ENCODE peak calls at places on chromosomes 6 and 20, in seven cellular contexts. O is SJSA1; X is fibroblast of lung; P is effector memory CD4-positive, alpha-beta T cell; W is CD4-positive, CD25-positive, alpha-beta regulatory T cell; E is naive thymus-derived CD4-positive, alpha-beta T cell; Z is OCI-LY7. S is an unnamed sample. For H3K4me1, the result is how much of the 10 kb centered on the place peaks cover.

GRCh38 chr6:106450645-106451044 is 90.1 kb downstream of the CRYBG1 start:
- DNase-seq in X (peak), E (no peak), O (no peak), P (no peak), Z (no peak), W (no peak), S (no peak)

GRCh38 chr20:62578294-62578897 is 63.9 kb upstream of the SLCO4A1 start:
- DNase-seq in E (no peak), P (no peak), X (no peak), O (no peak), W (no peak), Z (peak), S (no peak)

GRCh38 chr20:5061209-5061608 is 58.5 kb downstream of the PCNA start:
- DNase-seq in P (no peak), E (no peak), Z (no peak), O (no peak), X (no peak), W (no peak), S (no peak)

GRCh38 chr6:33577106-33577535 is 3.0 kb downstream of the BAK1 start:
- DNase-seq in Z (no peak), P (no peak), X (no peak), E (no peak), O (no peak), W (no peak), S (peak)

GRCh38 chr20:56445540-56445939 is 22.9 kb upstream of the RTF2 start:
- DNase-seq in Z (no peak), E (no peak), P (no peak), W (no peak), O (no peak), X (no peak), S (no peak)

GRCh38 chr20:21103582-21104465 is 2.3 kb downstream of the LINC00237 start:
- DNase-seq in E (no peak), O (no peak), W (no peak), X (no peak), Z (no peak), P (no peak), S (no peak)

GRCh38 chr20:31881945-31882344 is 11.5 kb downstream of the TTLL9 start:
- DNase-seq in X (no peak), O (no peak), Z (no peak), W (no peak), P (no peak), E (no peak), S (no peak)

GRCh38 chr6:45959534-45960195 is 56.0 kb downstream of the CLIC5 start:
- DNase-seq in X (peak), E (no peak), O (no peak), Z (no peak), P (no peak), W (no peak), S (no peak)

GRCh38 chr6:132054525-132054924 is 103.4 kb upstream of the CCN2 start:
- DNase-seq in E (no peak), O (no peak), W (no peak), Z (no peak), P (no peak), X (peak), S (no peak)

GRCh38 chr20:40705413-40705812 is 16.4 kb upstream of the MAFB start:
- DNase-seq in Z (no peak), X (no peak), P (no peak), W (no peak), O (no peak), E (no peak), S (no peak)

GRCh38 chr20:15618912-15619311 is 954.3 kb downstream of the KIF16B start:
- DNase-seq in P (no peak), X (no peak), W (no peak), O (no peak), Z (no peak), E (no peak), S (no peak)

GRCh38 chr6:32956176-32956575 is 3.3 kb upstream of the HLA-DMA start:
- DNase-seq in O (no peak), X (no peak), E (no peak), W (no peak), Z (peak), P (no peak), S (no peak)

GRCh38 chr6:21981235-21981833 is 315.5 kb downstream of the PRL start:
- DNase-seq in Z (no peak), X (no peak), E (no peak), P (no peak), O (no peak), W (no peak), S (no peak)

GRCh38 chr6:15389759-15390723 is 144.2 kb downstream of the JARID2 start:
- DNase-seq in Z (peak), W (no peak), P (no peak), X (peak), O (peak), E (peak), S (no peak)

GRCh38 chr6:24752503-24752902 is 22.2 kb upstream of the GMNN start:
- DNase-seq in P (no peak), O (no peak), X (no peak), E (no peak), Z (no peak), W (no peak), S (no peak)

GRCh38 chr6:30998785-30999184 is 11.5 kb upstream of the MUC22 start:
- DNase-seq in Z (no peak), W (no peak), X (no peak), O (no peak), P (no peak), E (no peak), S (no peak)

GRCh38 chr6:33949877-33950831 is 146.4 kb upstream of the MLN start:
- DNase-seq in Z (peak), X (no peak), E (no peak), O (no peak), P (no peak), W (no peak), S (no peak)

GRCh38 chr6:6395581-6396197 is 75.2 kb upstream of the F13A1 start:
- DNase-seq in Z (no peak), W (no peak), E (no peak), X (no peak), O (no peak), P (no peak), S (no peak)

GRCh38 chr6:148805767-148806166 is 58.9 kb downstream of the UST start:
- DNase-seq in O (no peak), X (no peak), E (no peak), W (no peak), P (no peak), Z (no peak), S (no peak)

GRCh38 chr6:43407296-43407695 is 20.0 kb upstream of the ABCC10 start:
- DNase-seq in P (no peak), Z (no peak), E (no peak), O (no peak), X (no peak), W (no peak), S (no peak)

GRCh38 chr20:37727247-37727956 is 33.6 kb downstream of the CTNNBL1 start:
- DNase-seq in X (no peak), P (no peak), O (no peak), Z (no peak), W (no peak), E (no peak), S (no peak)

GRCh38 chr6:141107562-141108160 is 1025.1 kb upstream of the GJE1 start:
- DNase-seq in W (no peak), Z (no peak), X (no peak), P (no peak), O (no peak), E (no peak), S (no peak)

GRCh38 chr20:45028424-45029136 is 62.3 kb downstream of the STK4 start:
- DNase-seq in E (no peak), X (no peak), O (no peak), Z (no peak), P (no peak), W (no peak), S (no peak)

GRCh38 chr20:33653218-33653899 is 8.8 kb upstream of the C20orf144 start:
- DNase-seq in O (peak), W (peak), Z (peak), X (peak), P (no peak), E (no peak), S (peak)

GRCh38 chr6:127737768-127738167 is 160.8 kb downstream of the C6orf58 start:
- DNase-seq in W (no peak), P (no peak), Z (no peak), E (no peak), O (no peak), X (peak), S (no peak)

GRCh38 chr20:10731190-10731955 is 57.6 kb upstream of the JAG1 start:
- DNase-seq in W (no peak), O (peak), E (no peak), Z (no peak), P (no peak), X (peak), S (no peak)

GRCh38 chr6:44073612-44074382 is 53.5 kb downstream of the MRPL14 start:
- DNase-seq in W (no peak), O (no peak), E (no peak), Z (peak), X (peak), P (no peak), S (peak)

GRCh38 chr20:49811825-49812462 is 684 bp upstream of the SLC9A8 start:
- DNase-seq in E (no peak), Z (no peak), X (peak), W (no peak), O (no peak), P (no peak), S (no peak)

GRCh38 chr6:123802697-123803455 is 789 bp upstream of the NKAIN2 start:
- DNase-seq in E (peak), O (peak), W (peak), X (peak), P (no peak), Z (peak), S (peak)

GRCh38 chr6:121157913-121158312 is 176.4 kb downstream of the TBC1D32 start:
- DNase-seq in P (no peak), W (no peak), E (no peak), O (no peak), X (peak), Z (no peak), S (no peak)

GRCh38 chr6:128311944-128312570 is 208.3 kb downstream of the PTPRK start:
- DNase-seq in Z (no peak), E (no peak), X (no peak), O (no peak), W (peak), P (no peak), S (no peak)

GRCh38 chr20:14288341-14289330 is 48.8 kb downstream of the FLRT3 start:
- DNase-seq in X (peak), W (no peak), E (no peak), Z (no peak), P (no peak), O (no peak), S (no peak)

GRCh38 chr6:19811397-19812079 is 25.6 kb upstream of the ID4 start:
- DNase-seq in O (no peak), Z (no peak), X (no peak), P (no peak), E (no peak), W (no peak), S (no peak)

GRCh38 chr20:24672886-24673677 is 203.7 kb downstream of the SYNDIG1 start:
- DNase-seq in E (no peak), Z (no peak), W (no peak), X (peak), O (peak), P (no peak), S (no peak)

GRCh38 chr6:85600713-85601313 is 7.2 kb upstream of the SNX14 start:
- DNase-seq in Z (peak), P (no peak), O (no peak), X (no peak), E (no peak), W (no peak), S (no peak)

GRCh38 chr20:63622732-63623131 is 4.2 kb downstream of the GMEB2 start:
- DNase-seq in O (no peak), E (no peak), Z (no peak), P (no peak), X (no peak), W (no peak), S (no peak)

GRCh38 chr20:63622096-63622495 is 4.8 kb downstream of the GMEB2 start:
- DNase-seq in W (no peak), O (no peak), P (no peak), X (no peak), E (no peak), Z (no peak), S (no peak)

GRCh38 chr20:63626424-63627128 is at the start of gene GMEB2:
- DNase-seq in X (peak), O (peak), W (peak), Z (peak), E (peak), P (peak), S (peak)

GRCh38 chr20:63625771-63626423 is 1.0 kb downstream of the GMEB2 start:
- DNase-seq in P (no peak), Z (peak), W (peak), O (no peak), X (peak), E (no peak), S (peak)

DNA sequence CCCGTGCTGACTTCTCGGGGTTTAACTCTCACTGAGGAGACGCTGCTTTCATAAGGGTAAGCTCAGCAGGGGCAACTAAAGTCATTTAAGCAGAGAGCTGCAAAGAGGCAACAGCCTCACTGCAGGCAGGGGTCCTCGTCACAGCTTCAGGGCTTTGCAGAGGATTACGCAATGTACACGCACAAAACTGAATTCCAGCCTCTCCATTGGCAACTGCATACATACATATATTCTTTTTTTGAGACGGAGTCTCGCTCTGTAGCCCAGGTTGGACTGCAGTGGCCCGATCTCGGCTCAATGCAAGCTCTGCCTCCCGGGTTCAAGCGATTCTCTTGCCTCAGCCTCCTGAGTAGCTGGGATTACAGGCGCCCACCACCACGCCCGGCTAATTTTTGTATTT is 2.4 kb downstream of the GMEB2 start:
- DNase-seq in Z (no peak), E (no peak), O (no peak), W (no peak), X (peak), P (no peak), S (no peak)
- H3K4me1 ChIP-seq in Z (under half), E (under half), O (under half), W (under half), X (under half), P (under half), S (under half)

DNA sequence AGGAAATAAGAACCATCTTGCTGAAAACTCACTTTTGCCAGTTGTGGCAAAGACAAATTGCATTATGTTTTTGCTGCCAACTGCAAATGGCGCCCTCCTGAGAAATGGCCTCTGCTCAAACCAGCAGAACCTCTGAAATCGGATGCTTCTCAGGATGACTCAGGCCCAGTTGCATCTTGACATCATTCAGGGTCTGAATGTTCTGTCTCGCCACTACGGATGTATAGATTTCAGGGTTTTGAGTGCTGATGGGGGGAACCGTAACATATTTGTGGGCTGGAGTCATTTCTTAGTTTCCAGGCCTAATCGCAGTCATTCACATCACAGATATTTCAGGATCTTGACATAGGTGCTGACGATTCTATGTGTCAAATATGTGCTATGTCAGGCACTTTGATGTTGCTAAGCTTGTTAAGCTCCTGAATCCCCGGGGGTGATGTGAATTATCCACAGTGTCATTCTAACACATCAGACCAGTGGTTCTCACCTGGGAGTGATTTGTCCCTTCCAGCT is 207.1 kb downstream of the NFATC2 start:
- DNase-seq in W (no peak), E (no peak), O (peak), P (no peak), Z (no peak), X (peak), S (no peak)
- H3K4me1 ChIP-seq in W (under half), E (under half), O (half or more), P (under half), Z (under half), X (under half), S (under half)

GRCh38 chr6:72953901-72954494 is 271.3 kb downstream of the KHDC1L start:
- DNase-seq in P (no peak), W (peak), O (no peak), E (no peak), X (peak), Z (no peak), S (no peak)

GRCh38 chr6:72950114-72950860 is 275.0 kb downstream of the KHDC1L start:
- DNase-seq in W (no peak), X (peak), E (no peak), Z (no peak), O (no peak), P (no peak), S (no peak)

GRCh38 chr6:72955666-72956065 is 269.6 kb downstream of the KHDC1L start:
- DNase-seq in W (no peak), O (no peak), Z (no peak), P (no peak), X (no peak), E (no peak), S (no peak)

GRCh38 chr6:72954736-72955135 is 270.6 kb downstream of the KHDC1L start:
- DNase-seq in X (no peak), E (no peak), Z (no peak), W (no peak), P (no peak), O (no peak), S (no peak)

DNA sequence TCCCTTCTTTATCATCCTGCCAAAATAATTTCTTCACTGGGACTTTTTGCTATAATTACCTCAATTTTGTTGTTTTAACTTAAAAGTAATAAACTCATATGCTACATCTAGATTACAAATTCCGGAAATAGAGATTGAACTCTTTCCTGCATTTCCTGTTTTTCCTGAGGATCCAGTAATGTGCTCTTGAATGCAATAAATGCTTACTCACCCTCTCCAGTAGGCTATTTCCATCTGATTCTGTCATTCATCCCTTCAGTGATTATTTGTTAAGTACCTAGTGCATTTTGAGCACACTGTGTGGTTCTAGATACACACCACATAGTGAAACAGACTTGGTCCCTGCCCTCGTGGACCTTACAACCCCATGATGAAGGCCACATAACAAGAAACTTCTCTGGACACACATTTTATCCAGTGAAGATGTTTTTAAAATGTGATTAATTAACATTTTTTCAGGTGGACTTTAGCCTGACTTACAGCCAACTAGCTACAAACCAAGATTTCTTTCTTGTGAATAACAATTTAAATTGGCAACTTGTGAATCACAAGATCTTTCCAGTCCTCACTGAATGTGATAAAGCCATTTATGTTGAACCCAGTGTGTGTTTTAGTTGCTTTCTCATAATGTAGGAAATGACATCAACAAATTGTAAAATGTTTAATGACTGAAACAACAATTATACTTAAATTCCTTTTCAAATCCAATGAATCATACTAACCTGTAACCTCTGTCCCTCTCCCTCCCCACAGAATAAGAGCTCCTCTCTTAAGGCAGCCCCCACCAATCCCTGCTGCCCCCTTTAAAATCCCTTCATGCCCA is 272.3 kb downstream of the KHDC1L start:
- DNase-seq in O (no peak), E (no peak), P (no peak), W (no peak), X (peak), Z (no peak), S (no peak)
- H3K4me1 ChIP-seq in O (under half), E (under half), P (under half), W (under half), X (under half), Z (under half), S (under half)

GRCh38 chr6:37819802-37820712 is 530 bp downstream of the ZFAND3 start:
- DNase-seq in O (peak), P (peak), Z (peak), E (peak), X (peak), W (peak), S (peak)
- H3K4me1 ChIP-seq in O (under half), P (under half), Z (under half), E (under half), X (under half), W (under half), S (half or more)

DNA sequence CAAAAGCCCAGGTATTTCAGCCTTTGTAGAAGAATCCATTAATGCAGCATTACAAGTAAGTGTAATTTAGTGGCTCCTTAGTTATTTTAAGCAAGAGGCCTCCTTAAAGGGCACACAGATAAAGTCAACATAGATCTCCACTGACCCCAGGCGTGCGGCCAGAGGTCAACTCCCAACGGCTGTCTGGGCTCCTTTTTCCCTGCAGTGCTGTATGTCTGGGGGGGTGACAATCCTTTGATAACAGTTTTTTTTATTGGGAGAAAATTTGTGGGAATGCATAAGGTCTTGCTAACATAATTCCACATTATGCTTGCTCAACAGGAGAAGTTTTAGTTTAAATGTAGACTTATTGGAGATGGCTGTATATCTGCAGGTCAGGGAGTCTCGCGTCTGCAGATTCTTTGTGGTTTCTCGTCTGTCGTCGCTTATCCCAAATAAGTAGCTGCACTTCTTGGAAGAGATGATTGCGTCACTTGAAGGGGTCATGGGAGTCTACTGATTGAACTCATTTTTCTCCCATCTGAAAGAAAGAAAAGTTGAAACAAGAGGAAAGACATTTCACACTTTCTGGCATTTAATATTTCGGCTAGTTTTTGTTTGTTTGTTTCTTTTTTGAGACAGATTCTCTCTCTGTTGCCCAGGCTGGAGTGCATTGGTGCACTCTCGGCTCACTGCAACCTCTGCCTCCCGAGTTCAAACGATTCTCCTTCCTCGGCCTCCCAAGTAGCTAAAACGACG is 151.7 kb upstream of the AKAP12 start:
- DNase-seq in E (no peak), X (peak), P (no peak), O (no peak), W (no peak), Z (no peak), S (peak)
- H3K4me1 ChIP-seq in E (under half), X (under half), P (under half), O (under half), W (under half), Z (under half), S (under half)

GRCh38 chr6:11214911-11215310 is 17.6 kb downstream of the NEDD9 start:
- DNase-seq in E (no peak), Z (no peak), W (no peak), P (no peak), X (no peak), O (no peak), S (no peak)
- H3K4me1 ChIP-seq in E (under half), Z (under half), W (under half), P (under half), X (under half), O (under half), S (half or more)